ENCODE peak calls at places on chromosomes 1 and 21, in five cellular contexts. K is A673; M is CD8-positive, alpha-beta memory T cell; S is lower lobe of right lung; A is AG04450. D is an unnamed sample.

GRCh38 chr1:222618001-222618879 is at the start of gene MIA3:
- DNase-seq in A (no peak), M (peak; percentile 37), S (peak; percentile 88), K (peak; percentile 13), D (no peak)

GRCh38 chr1:189662190-189662589 is 815.5 kb downstream of the BRINP3 start:
- DNase-seq in A (no peak), M (no peak), S (no peak), K (no peak), D (no peak)

GRCh38 chr1:8439015-8439702 is 121.2 kb downstream of the SLC45A1 start:
- DNase-seq in A (peak; percentile 62), S (peak; percentile 89), M (no peak), K (peak; percentile 84), D (peak; percentile 76)

GRCh38 chr1:231590453-231591198 is 36.0 kb upstream of the DISC1 start:
- DNase-seq in K (peak; percentile 76), M (no peak), S (no peak), A (peak; percentile 49), D (peak; percentile 48)

GRCh38 chr1:26771643-26772321 is 16.0 kb upstream of the PIGV start:
- DNase-seq in K (peak; percentile 91), A (peak; percentile 93), M (no peak), S (no peak), D (no peak)

GRCh38 chr1:179228783-179229213 is 679 bp downstream of the ABL2 start:
- DNase-seq in K (peak; percentile 44), A (no peak), S (peak; percentile 61), M (no peak), D (peak; percentile 45)

GRCh38 chr21:33362044-33362555 is 37.3 kb downstream of the IFNAR1 start:
- DNase-seq in A (no peak), S (no peak), M (peak; percentile 71), K (no peak), D (peak; percentile 50)

GRCh38 chr1:115642168-115643072 is 650 bp downstream of the VANGL1 start:
- DNase-seq in M (no peak), S (peak; percentile 62), K (peak; percentile 61), A (no peak), D (peak; percentile 64)

GRCh38 chr1:56855190-56855589 is 593 bp downstream of the C8A start:
- DNase-seq in M (no peak), A (no peak), S (no peak), K (no peak), D (no peak)

GRCh38 chr1:39866767-39867166 is 16.5 kb downstream of the TRIT1 start:
- DNase-seq in A (peak; percentile 39), K (no peak), M (no peak), S (no peak), D (no peak)

GRCh38 chr1:958823-959729 is at the start of gene NOC2L:
- DNase-seq in K (peak; percentile 95), A (peak; percentile 37), M (peak; percentile 91), S (peak; percentile 94), D (peak; percentile 96)

GRCh38 chr1:960371-961131 is at the start of gene KLHL17:
- DNase-seq in K (peak; percentile 91), S (peak; percentile 87), A (no peak), M (peak; percentile 69), D (peak; percentile 80)

GRCh38 chr1:962381-963350 is 2.3 kb downstream of the KLHL17 start:
- DNase-seq in M (no peak), A (no peak), K (no peak), S (no peak), D (no peak)

GRCh38 chr1:959730-960039 is 629 bp upstream of the NOC2L start:
- DNase-seq in M (no peak), A (no peak), S (no peak), K (no peak), D (no peak)

DNA sequence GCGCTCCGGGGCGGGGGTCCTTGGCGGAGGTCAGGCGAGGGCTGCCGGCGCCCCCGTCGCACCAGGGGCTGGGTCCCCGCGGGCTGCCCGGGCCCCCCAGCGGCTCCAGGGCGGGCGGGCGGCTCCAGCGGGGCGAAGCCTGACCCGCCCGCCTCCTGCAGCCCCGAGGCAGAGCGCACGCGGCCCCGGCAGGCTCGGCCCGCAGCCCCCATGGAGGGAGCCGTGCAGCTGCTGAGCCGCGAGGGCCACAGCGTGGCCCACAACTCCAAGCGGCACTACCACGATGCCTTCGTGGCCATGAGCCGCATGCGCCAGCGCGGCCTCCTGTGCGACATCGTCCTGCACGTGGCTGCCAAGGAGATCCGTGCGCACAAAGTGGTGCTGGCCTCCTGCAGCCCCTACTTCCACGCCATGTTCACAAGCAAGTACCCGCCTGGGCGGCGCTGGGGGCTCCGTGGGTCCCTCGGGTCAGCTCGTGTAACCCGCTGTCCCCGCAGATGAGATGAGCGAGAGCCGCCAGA is 808 bp downstream of the KLHL17 start:
- DNase-seq in S (no peak), M (no peak), A (no peak), K (no peak), D (no peak)
- H3K4me3 ChIP-seq in S (peak overlapping the region; percentile 96), M (no peak overlapping the region), A (peak overlapping the region; percentile 65), K (peak overlapping the region; percentile 98), D (peak overlapping the region; percentile 100)

DNA sequence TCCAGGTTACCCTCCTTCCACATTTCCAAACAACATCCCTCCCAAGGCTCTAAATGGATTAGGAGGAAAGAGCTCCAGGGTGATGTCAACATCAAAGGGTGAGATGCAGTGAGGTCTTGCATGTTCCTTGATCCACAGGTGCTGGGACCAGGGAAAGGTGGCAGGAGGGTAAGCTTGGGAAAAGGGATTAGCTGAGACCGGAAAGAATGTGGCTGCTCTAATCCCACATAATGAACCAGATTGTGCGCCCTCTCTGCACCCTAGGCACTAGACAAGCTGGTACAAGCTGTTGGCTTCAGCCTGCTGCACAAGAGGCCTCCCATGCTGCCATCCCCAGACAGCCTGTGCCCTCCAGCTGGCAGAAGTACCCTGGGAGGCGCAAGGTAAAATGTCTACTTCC is 34.9 kb downstream of the PLXNA2 start:
- DNase-seq in K (no peak), A (no peak), M (no peak), S (no peak), D (no peak)
- H3K4me3 ChIP-seq in K (no peak overlapping the region), A (no peak overlapping the region), M (no peak overlapping the region), S (no peak overlapping the region), D (no peak overlapping the region)

GRCh38 chr1:29122987-29123870 is 474 bp downstream of the TMEM200B start:
- DNase-seq in M (no peak), A (no peak), S (no peak), K (no peak), D (no peak)
- H3K4me3 ChIP-seq in M (peak overlapping the region; percentile 22), A (peak overlapping the region; percentile 68), S (peak overlapping the region; percentile 70), K (peak overlapping the region; percentile 58), D (peak overlapping the region; percentile 74)

DNA sequence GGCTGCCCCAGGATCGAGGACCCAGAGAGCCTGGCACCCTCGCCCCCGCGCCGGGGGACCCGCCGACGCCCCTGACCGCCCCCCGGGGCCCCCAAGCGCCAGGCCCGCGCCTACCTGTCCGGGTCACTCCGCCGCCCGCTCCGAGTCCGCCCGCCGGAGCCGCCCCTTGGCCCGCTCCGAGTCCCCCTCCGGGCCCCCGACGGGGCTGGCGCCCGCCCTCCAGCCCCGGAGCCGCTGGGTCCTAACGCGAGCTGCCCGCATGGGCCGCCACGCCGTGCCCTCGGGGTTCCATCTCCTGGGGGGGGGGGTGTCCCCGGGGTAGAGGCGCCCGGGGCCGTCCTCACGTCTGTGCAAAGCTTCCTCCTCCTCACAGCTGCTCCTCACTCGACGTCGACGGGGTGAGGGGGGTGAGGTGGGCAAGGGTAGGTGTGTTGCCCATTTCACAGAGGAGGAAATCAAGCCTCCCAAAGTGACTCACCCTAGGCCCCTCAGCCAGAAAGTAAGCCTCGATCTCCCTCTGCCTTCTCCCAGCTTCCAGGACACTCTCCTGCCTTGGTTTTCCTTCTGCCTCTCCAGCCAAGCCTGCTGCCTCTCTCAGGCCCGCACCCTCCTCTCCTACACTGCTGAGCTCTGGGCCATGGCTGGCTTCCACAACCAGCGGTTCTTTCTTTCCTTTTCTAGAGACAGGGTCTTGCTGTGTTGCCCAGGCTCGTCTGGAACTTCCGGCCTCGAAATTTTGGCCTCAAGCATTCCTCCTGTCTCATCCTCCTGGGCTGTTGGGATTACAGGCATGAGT is at the start of gene MFAP2:
- DNase-seq in A (no peak), K (peak; percentile 54), M (no peak), S (no peak), D (no peak)
- H3K4me3 ChIP-seq in A (peak within 1 kb of the TSS; percentile 72), K (peak within 1 kb of the TSS; percentile 92), M (no peak within 1 kb of the TSS), S (peak within 1 kb of the TSS; percentile 56), D (peak within 1 kb of the TSS; percentile 60)

GRCh38 chr1:14944471-14944981 is 209.0 kb upstream of the TMEM51 start:
- DNase-seq in K (no peak), A (no peak), M (no peak), S (no peak), D (no peak)

GRCh38 chr1:14945132-14946010 is 208.2 kb upstream of the TMEM51 start:
- DNase-seq in A (peak; percentile 85), S (no peak), K (peak; percentile 29), M (no peak), D (peak; percentile 30)

GRCh38 chr1:14946567-14947285 is 206.8 kb upstream of the TMEM51 start:
- DNase-seq in K (no peak), S (no peak), M (no peak), A (no peak), D (peak; percentile 47)

GRCh38 chr1:14947421-14947820 is 206.1 kb upstream of the TMEM51 start:
- DNase-seq in K (no peak), M (no peak), A (no peak), S (no peak), D (no peak)

GRCh38 chr1:14946011-14946359 is 207.6 kb upstream of the TMEM51 start:
- DNase-seq in S (no peak), A (no peak), K (no peak), M (no peak), D (no peak)
- H3K4me3 ChIP-seq in S (peak overlapping the region; percentile 37), A (peak overlapping the region; percentile 52), K (no peak overlapping the region), M (no peak overlapping the region), D (no peak overlapping the region)

GRCh38 chr1:10759413-10760200 is 36.8 kb downstream of the CASZ1 start:
- DNase-seq in M (no peak), A (no peak), S (no peak), K (no peak), D (peak; percentile 82)
- H3K4me3 ChIP-seq in M (no peak overlapping the region), A (no peak overlapping the region), S (no peak overlapping the region), K (no peak overlapping the region), D (no peak overlapping the region)

DNA sequence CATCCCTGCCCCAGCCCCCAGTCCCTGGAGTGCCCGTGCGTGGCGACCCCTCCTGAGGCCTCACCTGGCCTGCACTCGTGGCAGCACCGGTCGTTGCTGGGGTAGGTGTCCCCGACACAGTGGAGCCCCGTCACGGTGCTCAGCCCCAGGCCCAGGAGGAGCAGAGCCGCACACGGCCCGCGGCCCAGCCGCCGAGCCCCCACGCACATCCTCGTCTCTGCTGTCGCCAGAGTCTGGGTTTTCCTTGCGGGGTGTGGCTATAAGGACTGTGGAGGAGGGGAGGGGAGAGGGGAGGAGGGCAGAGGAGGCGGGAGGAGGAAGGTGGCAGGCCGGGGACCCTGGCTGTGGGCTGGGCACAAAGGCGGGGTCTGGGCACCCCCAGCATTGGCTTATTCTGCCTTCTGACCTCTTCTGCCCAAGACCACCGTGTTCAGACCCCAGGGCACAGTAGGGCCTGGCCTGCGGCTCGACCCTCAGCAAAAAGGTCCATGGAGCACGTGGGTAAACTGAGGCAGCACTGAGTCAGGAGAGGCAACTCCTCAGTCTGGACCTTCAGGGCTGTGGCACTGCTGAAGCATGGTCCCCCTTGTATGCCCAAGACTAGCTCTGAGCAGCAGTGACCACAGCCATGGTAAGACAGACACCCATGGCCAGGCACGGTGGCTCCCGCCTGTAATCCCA is at the start of gene TNFRSF4:
- DNase-seq in S (no peak), A (no peak), K (no peak), M (no peak), D (no peak)
- H3K4me3 ChIP-seq in S (peak within 1 kb of the TSS; percentile 54), A (no peak within 1 kb of the TSS), K (no peak within 1 kb of the TSS), M (peak within 1 kb of the TSS; percentile 39), D (peak within 1 kb of the TSS; percentile 18)

D was measured in stomach.